ENCODE peak calls at places on chromosomes 3 and 15, in nine cellular contexts. E is astrocyte of the spinal cord, B is KBM-7, O is tibial artery, F is right atrium auricular region, C is thoracic aorta, U is A172, H is right cardiac atrium, I is bronchial epithelial cell. Q is an unnamed sample.

GRCh38 chr15:63156086-63156707 is 1.1 kb downstream of the RPS27L start:
- DNase-seq in B (no peak), U (peak; percentile 14), F (no peak), H (no peak), E (peak; percentile 29), I (peak; percentile 20), C (no peak), O (no peak), Q (no peak)

GRCh38 chr3:157840513-157840912 is 265.7 kb downstream of the SHOX2 start:
- DNase-seq in B (no peak), O (no peak), E (no peak), C (no peak), H (no peak), U (no peak), F (no peak), I (no peak), Q (no peak)

GRCh38 chr3:119700269-119700919 is 2.4 kb upstream of the CFAP91 start:
- DNase-seq in U (peak; percentile 87), I (peak; percentile 65), F (no peak), O (no peak), B (peak; percentile 35), C (no peak), E (no peak), H (no peak), Q (no peak)

GRCh38 chr15:44530653-44531052 is 6.3 kb upstream of the EIF3J start:
- DNase-seq in U (no peak), F (no peak), E (no peak), B (no peak), I (no peak), C (no peak), H (no peak), O (no peak), Q (no peak)

GRCh38 chr15:78243491-78243941 is 9.2 kb upstream of the ACSBG1 start:
- DNase-seq in B (no peak), F (no peak), H (peak; percentile 83), U (peak; percentile 13), C (no peak), O (no peak), I (peak; percentile 40), E (peak; percentile 54), Q (peak; percentile 67)

GRCh38 chr3:138460536-138461205 is 26.3 kb downstream of the ESYT3 start:
- DNase-seq in C (no peak), H (no peak), E (no peak), U (no peak), F (no peak), I (no peak), O (no peak), B (no peak), Q (no peak)

GRCh38 chr3:138457863-138458735 is 23.7 kb downstream of the ESYT3 start:
- DNase-seq in B (no peak), H (no peak), E (no peak), F (no peak), O (peak; percentile 51), I (no peak), U (peak; percentile 35), C (no peak), Q (peak; percentile 19)

GRCh38 chr15:45448066-45448510 is 69.7 kb upstream of the GATM start:
- DNase-seq in E (no peak), I (peak; percentile 60), C (no peak), O (no peak), F (no peak), B (no peak), H (no peak), U (peak; percentile 42), Q (no peak)

GRCh38 chr3:184339016-184339415 is 1.6 kb downstream of the FAM131A start:
- DNase-seq in I (peak; percentile 37), B (no peak), O (no peak), H (peak; percentile 63), C (no peak), F (no peak), E (no peak), U (no peak), Q (no peak)

GRCh38 chr3:46082849-46083248 is 55.6 kb upstream of the XCR1 start:
- DNase-seq in U (no peak), E (no peak), I (peak; percentile 98), O (no peak), C (no peak), B (no peak), H (no peak), F (no peak), Q (no peak)

GRCh38 chr15:90165659-90166489 is 35.3 kb upstream of the SEMA4B start:
- DNase-seq in O (peak; percentile 92), B (peak; percentile 73), H (peak; percentile 78), U (peak; percentile 99), E (peak; percentile 98), F (peak; percentile 82), I (peak; percentile 100), C (peak; percentile 71), Q (peak; percentile 95)

GRCh38 chr3:148852271-148853000 is 12.7 kb upstream of the CPA3 start:
- DNase-seq in O (no peak), B (no peak), H (no peak), F (no peak), C (no peak), E (no peak), U (no peak), I (no peak), Q (no peak)

GRCh38 chr3:8069471-8069870 is 432.2 kb upstream of the LMCD1 start:
- DNase-seq in H (no peak), I (peak; percentile 15), B (no peak), U (no peak), E (peak; percentile 8), F (no peak), O (no peak), C (no peak), Q (no peak)

GRCh38 chr3:188446014-188446413 is 292.1 kb downstream of the LPP start:
- DNase-seq in I (no peak), U (no peak), E (no peak), H (no peak), O (no peak), F (no peak), C (no peak), B (no peak), Q (no peak)

Q was measured in ureter.